ENCODE peak calls at places on chromosomes 5 and 9, in seven cellular contexts. One of them, this sample, is unnamed.

GRCh38 chr9:10562581-10563343 is 50.0 kb downstream of the PTPRD start:
- DNase-seq in heart left ventricle: no peak
- DNase-seq in IMR-90: no peak
- DNase-seq in stomach: no peak
- DNase-seq in suprapubic skin: no peak
- DNase-seq in transverse colon: no peak
- DNase-seq in ovary: no peak
- DNase-seq in this sample: no peak

GRCh38 chr9:16828335-16829281 is 41.9 kb downstream of the BNC2 start:
- DNase-seq in ovary: peak; percentile 51
- DNase-seq in stomach: no peak
- DNase-seq in transverse colon: peak; percentile 18
- DNase-seq in suprapubic skin: peak; percentile 81
- DNase-seq in heart left ventricle: peak; percentile 43
- DNase-seq in IMR-90: peak; percentile 78
- DNase-seq in this sample: no peak

GRCh38 chr9:117926031-117926655 is 221.9 kb downstream of the TLR4 start:
- DNase-seq in stomach: no peak
- DNase-seq in IMR-90: no peak
- DNase-seq in suprapubic skin: no peak
- DNase-seq in heart left ventricle: no peak
- DNase-seq in ovary: no peak
- DNase-seq in transverse colon: no peak
- DNase-seq in this sample: no peak

GRCh38 chr9:114779352-114779845 is 26.4 kb downstream of the TNFSF15 start:
- DNase-seq in IMR-90: no peak
- DNase-seq in ovary: no peak
- DNase-seq in stomach: peak; percentile 97
- DNase-seq in heart left ventricle: no peak
- DNase-seq in transverse colon: peak; percentile 94
- DNase-seq in suprapubic skin: no peak
- DNase-seq in this sample: no peak

GRCh38 chr9:20442461-20443319 is 179.6 kb downstream of the MLLT3 start:
- DNase-seq in transverse colon: no peak
- DNase-seq in IMR-90: no peak
- DNase-seq in ovary: no peak
- DNase-seq in stomach: no peak
- DNase-seq in suprapubic skin: no peak
- DNase-seq in heart left ventricle: no peak
- DNase-seq in this sample: no peak

GRCh38 chr9:83544002-83544698 is 5.9 kb upstream of the FRMD3 start:
- DNase-seq in suprapubic skin: no peak
- DNase-seq in IMR-90: peak; percentile 38
- DNase-seq in transverse colon: peak; percentile 46
- DNase-seq in stomach: peak; percentile 29
- DNase-seq in heart left ventricle: no peak
- DNase-seq in ovary: no peak
- DNase-seq in this sample: no peak

GRCh38 chr5:5105531-5105930 is 34.6 kb upstream of the ADAMTS16 start:
- DNase-seq in heart left ventricle: no peak
- DNase-seq in suprapubic skin: no peak
- DNase-seq in ovary: no peak
- DNase-seq in transverse colon: no peak
- DNase-seq in IMR-90: no peak
- DNase-seq in stomach: no peak
- DNase-seq in this sample: no peak

GRCh38 chr5:132506094-132506692 is 15.6 kb upstream of the IRF1 start:
- DNase-seq in ovary: no peak
- DNase-seq in IMR-90: peak; percentile 98
- DNase-seq in transverse colon: peak; percentile 57
- DNase-seq in stomach: no peak
- DNase-seq in suprapubic skin: no peak
- DNase-seq in heart left ventricle: no peak
- DNase-seq in this sample: no peak

GRCh38 chr9:121698627-121699270 is 47.3 kb downstream of the DAB2IP start:
- DNase-seq in IMR-90: no peak
- DNase-seq in ovary: peak; percentile 76
- DNase-seq in suprapubic skin: no peak
- DNase-seq in stomach: no peak
- DNase-seq in heart left ventricle: no peak
- DNase-seq in transverse colon: no peak
- DNase-seq in this sample: no peak

GRCh38 chr5:128579669-128580068 is 41.6 kb upstream of the FBN2 start:
- DNase-seq in transverse colon: no peak
- DNase-seq in suprapubic skin: no peak
- DNase-seq in heart left ventricle: no peak
- DNase-seq in IMR-90: peak; percentile 31
- DNase-seq in stomach: no peak
- DNase-seq in ovary: no peak
- DNase-seq in this sample: no peak

GRCh38 chr9:131691969-131692611 is 47.8 kb downstream of the RAPGEF1 start:
- DNase-seq in IMR-90: no peak
- DNase-seq in suprapubic skin: no peak
- DNase-seq in stomach: no peak
- DNase-seq in heart left ventricle: no peak
- DNase-seq in transverse colon: no peak
- DNase-seq in ovary: no peak
- DNase-seq in this sample: no peak

GRCh38 chr9:130957451-130958203 is 18.6 kb upstream of the FIBCD1 start:
- DNase-seq in transverse colon: no peak
- DNase-seq in IMR-90: no peak
- DNase-seq in suprapubic skin: no peak
- DNase-seq in stomach: no peak
- DNase-seq in ovary: no peak
- DNase-seq in heart left ventricle: no peak
- DNase-seq in this sample: no peak

GRCh38 chr5:113552620-113553019 is 39.1 kb downstream of the YTHDC2 start:
- DNase-seq in IMR-90: no peak
- DNase-seq in stomach: no peak
- DNase-seq in suprapubic skin: no peak
- DNase-seq in transverse colon: no peak
- DNase-seq in ovary: no peak
- DNase-seq in heart left ventricle: no peak
- DNase-seq in this sample: no peak

GRCh38 chr5:32679218-32679617 is 31.9 kb upstream of the NPR3 start:
- DNase-seq in IMR-90: peak; percentile 48
- DNase-seq in ovary: no peak
- DNase-seq in suprapubic skin: no peak
- DNase-seq in heart left ventricle: no peak
- DNase-seq in transverse colon: no peak
- DNase-seq in stomach: no peak
- DNase-seq in this sample: no peak

DNA sequence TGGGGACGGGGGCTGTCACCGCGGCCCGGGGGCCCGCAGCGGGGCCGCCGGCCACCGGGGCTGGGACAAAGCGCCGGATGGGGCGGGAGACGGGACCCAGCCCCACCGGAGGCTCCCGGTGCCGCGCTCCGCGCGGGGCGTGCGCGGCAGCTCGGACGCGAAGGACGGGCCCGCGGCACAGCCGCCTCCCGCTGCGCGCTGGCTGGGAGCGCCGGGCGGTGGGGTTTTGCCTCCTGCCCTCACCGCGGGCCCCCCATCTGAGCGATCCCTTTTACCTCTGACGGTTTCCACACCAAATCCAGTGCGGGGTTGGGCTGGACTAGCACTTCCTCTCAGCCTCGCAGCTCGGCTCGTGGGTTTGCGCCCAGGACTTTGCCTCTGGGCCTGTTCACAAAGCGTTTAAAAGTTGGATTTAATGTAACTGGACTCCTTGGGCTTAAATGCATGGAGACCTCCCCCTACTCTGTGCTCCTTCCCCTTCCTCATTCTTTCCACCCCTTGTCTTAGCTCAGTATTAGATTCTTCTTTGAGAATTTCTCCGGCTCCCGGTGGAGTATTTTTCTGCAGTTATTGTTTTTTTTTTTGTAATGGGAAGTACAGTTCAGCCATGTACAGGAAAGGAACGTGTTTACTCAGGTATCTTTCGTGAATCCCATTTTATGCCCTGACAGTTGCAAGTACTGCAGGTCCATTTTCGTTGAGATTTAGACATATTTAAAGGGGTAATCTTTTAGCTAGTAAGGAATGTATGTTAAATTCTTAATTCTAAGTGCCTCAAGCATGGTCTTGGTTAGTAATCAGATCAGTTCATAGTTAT is 691 bp downstream of the FCHO2 start:
- DNase-seq in transverse colon: peak; percentile 51
- DNase-seq in ovary: peak; percentile 71
- DNase-seq in IMR-90: peak; percentile 56
- DNase-seq in heart left ventricle: peak; percentile 49
- DNase-seq in suprapubic skin: peak; percentile 85
- DNase-seq in stomach: peak; percentile 39
- DNase-seq in this sample: peak; percentile 56
- TF ChIP-seq POLR2A in transverse colon: peak; percentile 0
- TF ChIP-seq POLR2A in ovary: no peak
- TF ChIP-seq POLR2A in IMR-90: no peak
- TF ChIP-seq POLR2A in heart left ventricle: no peak
- TF ChIP-seq POLR2A in suprapubic skin: no peak
- TF ChIP-seq POLR2A in stomach: no peak
- TF ChIP-seq POLR2A in this sample: no peak

GRCh38 chr5:111223790-111224560 is at the start of gene CAMK4:
- DNase-seq in stomach: peak; percentile 46
- DNase-seq in heart left ventricle: peak; percentile 63
- DNase-seq in suprapubic skin: peak; percentile 78
- DNase-seq in transverse colon: peak; percentile 60
- DNase-seq in ovary: peak; percentile 75
- DNase-seq in IMR-90: peak; percentile 73
- DNase-seq in this sample: peak; percentile 89
- TF ChIP-seq CTCF in stomach: no peak
- TF ChIP-seq CTCF in heart left ventricle: no peak
- TF ChIP-seq CTCF in suprapubic skin: no peak
- TF ChIP-seq CTCF in transverse colon: no peak
- TF ChIP-seq CTCF in ovary: no peak
- TF ChIP-seq CTCF in IMR-90: peak; percentile 22
- TF ChIP-seq CTCF in this sample: no peak

GRCh38 chr5:14503681-14504331 is 77.8 kb upstream of the OTULINL start:
- DNase-seq in heart left ventricle: no peak
- DNase-seq in stomach: no peak
- DNase-seq in transverse colon: no peak
- DNase-seq in IMR-90: no peak
- DNase-seq in suprapubic skin: no peak
- DNase-seq in ovary: no peak
- DNase-seq in this sample: no peak

GRCh38 chr5:14504332-14504727 is 77.3 kb upstream of the OTULINL start:
- DNase-seq in ovary: no peak
- DNase-seq in suprapubic skin: no peak
- DNase-seq in transverse colon: no peak
- DNase-seq in IMR-90: no peak
- DNase-seq in stomach: no peak
- DNase-seq in heart left ventricle: no peak
- DNase-seq in this sample: peak; percentile 52

GRCh38 chr5:14503017-14503680 is 78.4 kb upstream of the OTULINL start:
- DNase-seq in stomach: no peak
- DNase-seq in heart left ventricle: no peak
- DNase-seq in ovary: no peak
- DNase-seq in transverse colon: no peak
- DNase-seq in suprapubic skin: no peak
- DNase-seq in IMR-90: no peak
- DNase-seq in this sample: peak; percentile 58

GRCh38 chr5:14505310-14506140 is 76.1 kb upstream of the OTULINL start:
- DNase-seq in suprapubic skin: no peak
- DNase-seq in heart left ventricle: no peak
- DNase-seq in transverse colon: no peak
- DNase-seq in stomach: no peak
- DNase-seq in ovary: no peak
- DNase-seq in IMR-90: no peak
- DNase-seq in this sample: peak; percentile 71

DNA sequence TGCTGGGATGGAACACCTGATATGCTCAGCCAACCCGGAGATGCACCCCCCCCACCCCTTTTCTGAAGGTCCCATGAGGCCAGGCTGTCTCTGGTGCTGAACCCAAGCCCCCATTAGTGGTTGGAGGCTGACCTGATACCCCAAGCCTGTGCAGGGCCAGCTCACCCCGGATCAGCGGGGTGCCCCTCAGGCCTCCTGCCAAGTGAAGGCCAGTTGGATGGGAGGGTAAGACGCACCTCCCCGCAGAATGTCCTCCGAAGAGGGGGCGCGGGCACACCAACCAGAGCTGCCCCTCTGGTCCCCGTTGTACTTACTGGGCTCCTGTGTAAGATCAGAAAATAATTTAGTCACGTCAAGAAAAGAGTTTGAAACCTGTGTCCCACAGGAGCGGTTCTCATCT is 76.8 kb upstream of the OTULINL start:
- DNase-seq in heart left ventricle: no peak
- DNase-seq in IMR-90: no peak
- DNase-seq in transverse colon: no peak
- DNase-seq in suprapubic skin: no peak
- DNase-seq in stomach: no peak
- DNase-seq in ovary: no peak
- DNase-seq in this sample: no peak
- TF ChIP-seq POLR2A in heart left ventricle: no peak
- TF ChIP-seq POLR2A in IMR-90: no peak
- TF ChIP-seq POLR2A in transverse colon: no peak
- TF ChIP-seq POLR2A in suprapubic skin: no peak
- TF ChIP-seq POLR2A in stomach: no peak
- TF ChIP-seq POLR2A in ovary: no peak
- TF ChIP-seq POLR2A in this sample: no peak

GRCh38 chr9:29160763-29161353 is 1587.6 kb upstream of the C9orf72 start:
- DNase-seq in transverse colon: no peak
- DNase-seq in heart left ventricle: no peak
- DNase-seq in suprapubic skin: no peak
- DNase-seq in ovary: no peak
- DNase-seq in IMR-90: no peak
- DNase-seq in stomach: no peak
- DNase-seq in this sample: no peak
- TF ChIP-seq CTCF in transverse colon: no peak
- TF ChIP-seq CTCF in heart left ventricle: no peak
- TF ChIP-seq CTCF in suprapubic skin: no peak
- TF ChIP-seq CTCF in ovary: no peak
- TF ChIP-seq CTCF in IMR-90: no peak
- TF ChIP-seq CTCF in stomach: no peak
- TF ChIP-seq CTCF in this sample: no peak

GRCh38 chr9:126722252-126722921 is 82.5 kb upstream of the ZBTB43 start:
- DNase-seq in heart left ventricle: peak; percentile 83
- DNase-seq in IMR-90: no peak
- DNase-seq in suprapubic skin: peak; percentile 91
- DNase-seq in ovary: peak; percentile 65
- DNase-seq in transverse colon: peak; percentile 84
- DNase-seq in stomach: peak; percentile 80
- DNase-seq in this sample: peak; percentile 75
- TF ChIP-seq POLR2A in heart left ventricle: no peak
- TF ChIP-seq POLR2A in IMR-90: no peak
- TF ChIP-seq POLR2A in suprapubic skin: no peak
- TF ChIP-seq POLR2A in ovary: no peak
- TF ChIP-seq POLR2A in transverse colon: no peak
- TF ChIP-seq POLR2A in stomach: no peak
- TF ChIP-seq POLR2A in this sample: no peak

GRCh38 chr5:179276838-179277395 is 68.3 kb downstream of the ADAMTS2 start:
- DNase-seq in stomach: no peak
- DNase-seq in ovary: peak; percentile 51
- DNase-seq in suprapubic skin: no peak
- DNase-seq in heart left ventricle: no peak
- DNase-seq in IMR-90: no peak
- DNase-seq in transverse colon: no peak
- DNase-seq in this sample: no peak
- TF ChIP-seq CTCF in stomach: no peak
- TF ChIP-seq CTCF in ovary: no peak
- TF ChIP-seq CTCF in suprapubic skin: no peak
- TF ChIP-seq CTCF in heart left ventricle: no peak
- TF ChIP-seq CTCF in IMR-90: peak; percentile 27
- TF ChIP-seq CTCF in transverse colon: no peak
- TF ChIP-seq CTCF in this sample: no peak

GRCh38 chr5:139646111-139646510 is 2.0 kb upstream of the CXXC5 start:
- DNase-seq in ovary: peak; percentile 24
- DNase-seq in IMR-90: no peak
- DNase-seq in suprapubic skin: no peak
- DNase-seq in transverse colon: no peak
- DNase-seq in heart left ventricle: no peak
- DNase-seq in stomach: no peak
- DNase-seq in this sample: peak; percentile 79
- TF ChIP-seq POLR2A in ovary: no peak
- TF ChIP-seq POLR2A in IMR-90: no peak
- TF ChIP-seq POLR2A in suprapubic skin: no peak
- TF ChIP-seq POLR2A in transverse colon: no peak
- TF ChIP-seq POLR2A in heart left ventricle: no peak
- TF ChIP-seq POLR2A in stomach: no peak
- TF ChIP-seq POLR2A in this sample: no peak